ENCODE peak calls at places on chromosomes 13 and 19, in eight cellular contexts. I is heart left ventricle, K is A673, Z is HFFc6, X is cardiac fibroblast, Q is GM12865, N is OCI-LY7, T is tibial nerve. J is an unnamed sample.

GRCh38 chr13:114315074-114315785 is 927 bp downstream of the CHAMP1 start:
- DNase-seq in K (no peak), N (peak; percentile 65), Q (peak; percentile 41), Z (no peak), T (no peak), X (no peak), I (no peak), J (peak; percentile 28)

GRCh38 chr19:7381073-7381390 is 32.3 kb downstream of the ARHGEF18 start:
- DNase-seq in T (no peak), K (no peak), Q (no peak), I (no peak), Z (no peak), X (no peak), N (no peak), J (no peak)

GRCh38 chr13:90717451-90717936 is 630.0 kb upstream of the MIR17HG start:
- DNase-seq in Q (no peak), N (no peak), I (no peak), K (peak; percentile 49), Z (peak; percentile 77), X (peak; percentile 94), T (no peak), J (no peak)

GRCh38 chr13:109271991-109272454 is 514.4 kb downstream of the IRS2 start:
- DNase-seq in T (no peak), K (peak; percentile 93), Z (no peak), N (peak; percentile 0), X (no peak), Q (no peak), I (no peak), J (no peak)

GRCh38 chr13:52851153-52851962 is 2.9 kb upstream of the PCDH8 start:
- DNase-seq in Z (no peak), N (no peak), K (peak; percentile 64), X (peak; percentile 12), I (peak; percentile 37), T (no peak), Q (peak; percentile 96), J (peak; percentile 42)

GRCh38 chr13:34462843-34463242 is 479.2 kb upstream of the NBEA start:
- DNase-seq in K (no peak), X (peak; percentile 40), T (no peak), I (no peak), Q (no peak), N (no peak), Z (peak; percentile 75), J (no peak)

GRCh38 chr19:10661946-10662345 is 7.8 kb downstream of the ILF3 start:
- DNase-seq in Q (no peak), T (no peak), N (no peak), Z (no peak), X (no peak), I (no peak), K (no peak), J (no peak)

GRCh38 chr13:75788494-75788991 is 152.4 kb downstream of the LMO7 start:
- DNase-seq in Q (no peak), I (peak; percentile 34), K (peak; percentile 44), X (peak; percentile 83), Z (peak; percentile 57), T (no peak), N (no peak), J (no peak)

GRCh38 chr13:55439450-55439849 is 1701.3 kb upstream of the PRR20A start:
- DNase-seq in Z (no peak), I (no peak), Q (no peak), K (no peak), N (no peak), X (no peak), T (no peak), J (no peak)

GRCh38 chr19:38037151-38037611 is 130.2 kb downstream of the SIPA1L3 start:
- DNase-seq in I (no peak), Q (no peak), T (no peak), K (no peak), X (no peak), Z (no peak), N (no peak), J (no peak)

GRCh38 chr13:40776681-40777165 is 5.7 kb upstream of the MRPS31 start:
- DNase-seq in Q (peak; percentile 79), X (peak; percentile 32), Z (peak; percentile 61), K (peak; percentile 50), I (no peak), N (peak; percentile 67), T (no peak), J (peak; percentile 88)

GRCh38 chr13:74770361-74770760 is 636.2 kb upstream of the KLF12 start:
- DNase-seq in Q (no peak), T (no peak), X (peak; percentile 92), K (no peak), N (no peak), I (no peak), Z (peak; percentile 93), J (no peak)

GRCh38 chr19:51339313-51339686 is 2.6 kb downstream of the VSIG10L start:
- DNase-seq in I (no peak), Q (no peak), X (no peak), K (no peak), Z (no peak), T (no peak), N (no peak), J (no peak)

GRCh38 chr13:100394005-100394695 is 194.4 kb downstream of the GGACT start:
- DNase-seq in Z (peak; percentile 89), I (no peak), T (no peak), N (no peak), Q (peak; percentile 91), K (peak; percentile 51), X (peak; percentile 62), J (peak; percentile 38)

GRCh38 chr19:14472202-14472961 is 2.8 kb downstream of the PTGER1 start:
- DNase-seq in Q (peak; percentile 78), Z (no peak), N (peak; percentile 51), T (peak; percentile 38), X (peak; percentile 61), K (peak; percentile 80), I (peak; percentile 74), J (peak; percentile 91)

GRCh38 chr13:94703271-94703670 is 9.1 kb downstream of the SOX21 start:
- DNase-seq in X (no peak), Z (no peak), I (no peak), N (no peak), T (no peak), Q (no peak), K (no peak), J (no peak)

GRCh38 chr13:106799731-106800335 is 231.9 kb upstream of the ARGLU1 start:
- DNase-seq in K (no peak), T (no peak), I (no peak), Z (no peak), N (no peak), Q (no peak), X (no peak), J (no peak)

GRCh38 chr13:21243843-21244184 is 67.4 kb downstream of the MRPL57 start:
- DNase-seq in X (no peak), I (no peak), N (no peak), T (no peak), Q (no peak), K (no peak), Z (no peak), J (no peak)

GRCh38 chr19:13181747-13182388 is 31.7 kb downstream of the IER2 start:
- DNase-seq in K (peak; percentile 57), N (peak; percentile 55), Q (peak; percentile 38), I (peak; percentile 83), Z (peak; percentile 50), T (no peak), X (peak; percentile 77), J (peak; percentile 86)

GRCh38 chr13:98039964-98040363 is 86.5 kb downstream of the IPO5 start:
- DNase-seq in Q (no peak), I (no peak), K (no peak), Z (no peak), T (no peak), X (no peak), N (no peak), J (no peak)

GRCh38 chr13:23129329-23129728 is 51.5 kb upstream of the SGCG start:
- DNase-seq in T (no peak), Z (no peak), N (no peak), X (no peak), K (no peak), I (no peak), Q (no peak), J (no peak)
- TF ChIP-seq CTCF in T (no peak), Z (no peak), N (no peak), X (no peak), K (no peak), I (no peak), Q (no peak), J (no peak)

DNA sequence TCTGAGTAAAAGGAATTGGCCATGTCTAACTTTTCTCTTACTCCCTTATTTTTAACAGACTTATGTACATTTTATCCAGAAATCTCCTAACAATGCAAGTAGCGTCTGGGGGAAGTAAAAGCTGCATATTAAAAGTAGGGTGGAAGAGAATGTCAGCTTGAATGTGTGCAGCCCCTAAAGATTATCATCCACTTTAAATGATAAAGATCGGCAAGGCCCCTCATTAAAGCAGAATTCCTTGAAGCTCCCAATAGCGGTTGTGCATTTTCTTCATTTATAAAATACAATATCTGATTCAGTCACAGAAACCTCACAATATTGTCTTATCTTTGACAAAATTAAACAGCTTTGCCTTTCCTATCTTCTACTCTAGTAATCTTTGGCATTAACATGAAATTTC is 184.6 kb downstream of the LHFPL6 start:
- DNase-seq in I (no peak), T (no peak), N (no peak), X (no peak), K (no peak), Q (no peak), Z (no peak), J (no peak)
- TF ChIP-seq CTCF in I (no peak), T (no peak), N (no peak), X (no peak), K (no peak), Q (no peak), Z (no peak), J (no peak)

GRCh38 chr13:31367410-31367809 is 167.6 kb downstream of the B3GLCT start:
- DNase-seq in K (no peak), Z (no peak), Q (no peak), N (no peak), I (no peak), X (no peak), T (no peak), J (no peak)
- TF ChIP-seq CTCF in K (no peak), Z (no peak), Q (no peak), N (no peak), I (no peak), X (no peak), T (no peak), J (no peak)

GRCh38 chr19:41323023-41323422 is 13.1 kb downstream of the CCDC97 start:
- DNase-seq in Z (peak; percentile 52), X (peak; percentile 79), Q (no peak), I (peak; percentile 36), N (no peak), K (no peak), T (no peak), J (no peak)
- TF ChIP-seq CTCF in Z (no peak), X (no peak), Q (no peak), I (no peak), N (no peak), K (no peak), T (no peak), J (no peak)

J was measured in activated CD8-positive, alpha-beta T cell treated with anti-CD3 and anti-CD28 coated beads for 36 hours.